ENCODE peak calls at places on chromosomes 13 and 19, in four cellular contexts. One of them, this sample, is unnamed.

GRCh38 chr19:17648097-17648660 is 40.0 kb downstream of the UNC13A start:
- DNase-seq in heart right ventricle: no peak
- DNase-seq in fibroblast of lung: no peak
- DNase-seq in bronchial epithelial cell: no peak
- DNase-seq in this sample: no peak

GRCh38 chr13:20702945-20703784 is at the start of gene IL17D:
- DNase-seq in bronchial epithelial cell: no peak
- DNase-seq in heart right ventricle: no peak
- DNase-seq in fibroblast of lung: no peak
- DNase-seq in this sample: peak

GRCh38 chr13:37168922-37169321 is 63.5 kb upstream of the CSNK1A1L start:
- DNase-seq in bronchial epithelial cell: no peak
- DNase-seq in fibroblast of lung: no peak
- DNase-seq in heart right ventricle: no peak
- DNase-seq in this sample: no peak

GRCh38 chr13:40483601-40484000 is 182.8 kb downstream of the FOXO1 start:
- DNase-seq in heart right ventricle: peak
- DNase-seq in bronchial epithelial cell: no peak
- DNase-seq in fibroblast of lung: no peak
- DNase-seq in this sample: no peak

GRCh38 chr13:74796126-74796643 is 662.0 kb upstream of the KLF12 start:
- DNase-seq in bronchial epithelial cell: no peak
- DNase-seq in heart right ventricle: no peak
- DNase-seq in fibroblast of lung: peak
- DNase-seq in this sample: no peak

GRCh38 chr13:105929486-105929885 is 606.0 kb downstream of the EFNB2 start:
- DNase-seq in bronchial epithelial cell: no peak
- DNase-seq in heart right ventricle: no peak
- DNase-seq in fibroblast of lung: no peak
- DNase-seq in this sample: no peak

GRCh38 chr19:6425732-6426686 is 1.4 kb upstream of the KHSRP start:
- DNase-seq in bronchial epithelial cell: no peak
- DNase-seq in heart right ventricle: no peak
- DNase-seq in fibroblast of lung: no peak
- DNase-seq in this sample: no peak

GRCh38 chr19:29625316-29625715 is 19.2 kb downstream of the POP4 start:
- DNase-seq in bronchial epithelial cell: no peak
- DNase-seq in fibroblast of lung: no peak
- DNase-seq in heart right ventricle: no peak
- DNase-seq in this sample: no peak

GRCh38 chr13:51066091-51066831 is 44.8 kb downstream of the C13orf42 start:
- DNase-seq in bronchial epithelial cell: no peak
- DNase-seq in heart right ventricle: no peak
- DNase-seq in fibroblast of lung: no peak
- DNase-seq in this sample: peak

GRCh38 chr13:30898070-30898469 is 8.0 kb upstream of the MEDAG start:
- DNase-seq in fibroblast of lung: no peak
- DNase-seq in heart right ventricle: no peak
- DNase-seq in bronchial epithelial cell: no peak
- DNase-seq in this sample: no peak

GRCh38 chr13:22103046-22103445 is 432.2 kb downstream of the FGF9 start:
- DNase-seq in bronchial epithelial cell: no peak
- DNase-seq in heart right ventricle: no peak
- DNase-seq in fibroblast of lung: no peak
- DNase-seq in this sample: no peak

GRCh38 chr19:44588753-44589112 is 24.6 kb upstream of the IGSF23 start:
- DNase-seq in heart right ventricle: no peak
- DNase-seq in bronchial epithelial cell: no peak
- DNase-seq in fibroblast of lung: no peak
- DNase-seq in this sample: no peak

GRCh38 chr13:69935043-69935442 is 172.6 kb upstream of the ATXN8OS start:
- DNase-seq in fibroblast of lung: no peak
- DNase-seq in heart right ventricle: no peak
- DNase-seq in bronchial epithelial cell: peak
- DNase-seq in this sample: no peak

GRCh38 chr19:1942934-1943555 is 2.1 kb downstream of the CSNK1G2 start:
- DNase-seq in heart right ventricle: no peak
- DNase-seq in fibroblast of lung: no peak
- DNase-seq in bronchial epithelial cell: no peak
- DNase-seq in this sample: peak

GRCh38 chr13:43489168-43489730 is 297.5 kb downstream of the ENOX1 start:
- DNase-seq in heart right ventricle: peak
- DNase-seq in fibroblast of lung: peak
- DNase-seq in bronchial epithelial cell: no peak
- DNase-seq in this sample: no peak

GRCh38 chr19:35712910-35713845 is 4.6 kb upstream of the KMT2B start:
- DNase-seq in fibroblast of lung: no peak
- DNase-seq in bronchial epithelial cell: no peak
- DNase-seq in heart right ventricle: no peak
- DNase-seq in this sample: no peak

GRCh38 chr19:3576696-3577443 is 4.1 kb downstream of the HMG20B start:
- DNase-seq in heart right ventricle: peak
- DNase-seq in bronchial epithelial cell: no peak
- DNase-seq in fibroblast of lung: peak
- DNase-seq in this sample: peak

GRCh38 chr19:35879770-35880317 is 11.5 kb downstream of the APLP1 start:
- DNase-seq in bronchial epithelial cell: peak
- DNase-seq in heart right ventricle: peak
- DNase-seq in fibroblast of lung: peak
- DNase-seq in this sample: peak

GRCh38 chr19:23470873-23471555 is 75.7 kb upstream of the ZNF91 start:
- DNase-seq in heart right ventricle: no peak
- DNase-seq in bronchial epithelial cell: no peak
- DNase-seq in fibroblast of lung: no peak
- DNase-seq in this sample: no peak
- H3K4me3 ChIP-seq in heart right ventricle: peak
- H3K4me3 ChIP-seq in bronchial epithelial cell: no peak
- H3K4me3 ChIP-seq in fibroblast of lung: no peak
- H3K4me3 ChIP-seq in this sample: no peak

GRCh38 chr13:61413572-61413971 is 2.1 kb downstream of the PCDH20 start:
- DNase-seq in heart right ventricle: no peak
- DNase-seq in fibroblast of lung: no peak
- DNase-seq in bronchial epithelial cell: no peak
- DNase-seq in this sample: no peak
- H3K4me3 ChIP-seq in heart right ventricle: peak
- H3K4me3 ChIP-seq in fibroblast of lung: peak
- H3K4me3 ChIP-seq in bronchial epithelial cell: peak
- H3K4me3 ChIP-seq in this sample: peak

GRCh38 chr13:25871389-25872125 is 180.3 kb downstream of the SHISA2 start:
- DNase-seq in heart right ventricle: no peak
- DNase-seq in fibroblast of lung: no peak
- DNase-seq in bronchial epithelial cell: no peak
- DNase-seq in this sample: no peak

GRCh38 chr13:25869941-25870340 is 181.9 kb downstream of the SHISA2 start:
- DNase-seq in bronchial epithelial cell: no peak
- DNase-seq in fibroblast of lung: no peak
- DNase-seq in heart right ventricle: no peak
- DNase-seq in this sample: no peak

GRCh38 chr13:25865391-25865790 is 186.4 kb downstream of the SHISA2 start:
- DNase-seq in heart right ventricle: no peak
- DNase-seq in bronchial epithelial cell: no peak
- DNase-seq in fibroblast of lung: no peak
- DNase-seq in this sample: no peak

GRCh38 chr13:25864936-25865335 is 186.9 kb downstream of the SHISA2 start:
- DNase-seq in heart right ventricle: no peak
- DNase-seq in bronchial epithelial cell: no peak
- DNase-seq in fibroblast of lung: no peak
- DNase-seq in this sample: no peak

DNA sequence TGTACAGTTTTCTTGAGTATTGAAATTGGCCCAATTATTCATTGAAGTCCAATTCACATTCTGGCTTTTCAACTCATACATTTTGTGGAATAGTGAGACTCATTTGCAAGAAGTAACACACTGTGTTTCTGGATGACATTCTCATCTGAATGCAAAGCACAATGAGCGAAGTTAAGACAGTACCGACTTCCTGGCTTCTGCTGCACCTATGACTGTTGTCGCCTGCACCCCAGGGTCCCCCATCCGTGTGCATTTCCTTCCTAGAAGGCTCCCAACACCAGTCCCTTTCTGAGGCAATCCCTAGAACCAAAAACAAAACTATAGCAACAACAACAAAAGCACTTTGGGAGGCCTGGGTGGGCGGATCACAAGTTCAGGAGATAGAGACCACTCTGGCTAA is 183.3 kb downstream of the SHISA2 start:
- DNase-seq in heart right ventricle: no peak
- DNase-seq in fibroblast of lung: no peak
- DNase-seq in bronchial epithelial cell: no peak
- DNase-seq in this sample: no peak
- H3K4me3 ChIP-seq in heart right ventricle: no peak
- H3K4me3 ChIP-seq in fibroblast of lung: no peak
- H3K4me3 ChIP-seq in bronchial epithelial cell: no peak
- H3K4me3 ChIP-seq in this sample: no peak

GRCh38 chr19:7673995-7674667 is 2.8 kb upstream of the MCEMP1 start:
- DNase-seq in heart right ventricle: peak
- DNase-seq in fibroblast of lung: peak
- DNase-seq in bronchial epithelial cell: peak
- DNase-seq in this sample: peak
- H3K4me3 ChIP-seq in heart right ventricle: no peak
- H3K4me3 ChIP-seq in fibroblast of lung: no peak
- H3K4me3 ChIP-seq in bronchial epithelial cell: no peak
- H3K4me3 ChIP-seq in this sample: no peak